ENCODE peak calls at places on chromosome 18, in seven cellular contexts. M, T, A, S, Q, G and X are unnamed samples.

GRCh38 chr18:78126106-78126505 is 853.5 kb upstream of the SALL3 start:
- DNase-seq in M (no peak), T (no peak), A (no peak), S (no peak), Q (no peak), G (no peak), X (no peak)

GRCh38 chr18:42113529-42114191 is 158.6 kb downstream of the PIK3C3 start:
- DNase-seq in M (peak; percentile 52), T (peak; percentile 53), A (no peak), S (no peak), Q (no peak), G (no peak), X (no peak)

GRCh38 chr18:22300665-22301636 is 116.8 kb downstream of the CTAGE1 start:
- DNase-seq in M (no peak), T (peak; percentile 33), A (no peak), S (no peak), Q (no peak), G (no peak), X (no peak)

GRCh38 chr18:72375628-72376027 is 168.5 kb downstream of the CBLN2 start:
- DNase-seq in M (peak; percentile 76), T (no peak), A (no peak), S (no peak), Q (no peak), G (no peak), X (no peak)

GRCh38 chr18:39359636-39360035 is 1794.0 kb upstream of the CELF4 start:
- DNase-seq in M (no peak), T (no peak), A (no peak), S (no peak), Q (no peak), G (no peak), X (no peak)

GRCh38 chr18:42517896-42518295 is 562.9 kb downstream of the PIK3C3 start:
- DNase-seq in M (peak; percentile 24), T (no peak), A (no peak), S (no peak), Q (no peak), G (no peak), X (no peak)

GRCh38 chr18:59634096-59634495 is 63.1 kb downstream of the CCBE1 start:
- DNase-seq in M (peak; percentile 40), T (peak; percentile 60), A (no peak), S (no peak), Q (no peak), G (no peak), X (no peak)

GRCh38 chr18:79935499-79935898 is 16.0 kb downstream of the SLC66A2 start:
- DNase-seq in M (no peak), T (no peak), A (peak; percentile 4), S (no peak), Q (no peak), G (peak; percentile 39), X (no peak)

GRCh38 chr18:35045121-35045520 is 3.9 kb downstream of the MAPRE2 start:
- DNase-seq in M (peak; percentile 13), T (peak; percentile 50), A (no peak), S (no peak), Q (no peak), G (no peak), X (no peak)

GRCh38 chr18:35334821-35335220 is 9.4 kb downstream of the ZNF24 start:
- DNase-seq in M (peak; percentile 83), T (peak; percentile 73), A (no peak), S (no peak), Q (no peak), G (no peak), X (no peak)

GRCh38 chr18:58105206-58105907 is 61.3 kb downstream of the NEDD4L start:
- DNase-seq in M (peak; percentile 8), T (no peak), A (no peak), S (no peak), Q (no peak), G (no peak), X (no peak)

GRCh38 chr18:58102875-58103274 is 58.8 kb downstream of the NEDD4L start:
- DNase-seq in M (no peak), T (no peak), A (no peak), S (no peak), Q (no peak), G (no peak), X (no peak)

GRCh38 chr18:58105908-58106673 is 62.1 kb downstream of the NEDD4L start:
- DNase-seq in M (peak; percentile 6), T (no peak), A (peak; percentile 27), S (no peak), Q (no peak), G (no peak), X (no peak)

GRCh38 chr18:58103339-58103930 is 59.4 kb downstream of the NEDD4L start:
- DNase-seq in M (no peak), T (no peak), A (peak; percentile 57), S (no peak), Q (no peak), G (no peak), X (no peak)

GRCh38 chr18:58104071-58104470 is 60.0 kb downstream of the NEDD4L start:
- DNase-seq in M (no peak), T (no peak), A (no peak), S (no peak), Q (no peak), G (no peak), X (no peak)
- H3K4me1 ChIP-seq in M (peaks cover 5% of the 10 kb centered on the region), T (no peaks in the 10 kb centered on the region), A (peaks cover 60% of the 10 kb centered on the region), S (no peaks in the 10 kb centered on the region), Q (peaks cover 6% of the 10 kb centered on the region), G (no peaks in the 10 kb centered on the region), X (no peaks in the 10 kb centered on the region)

DNA sequence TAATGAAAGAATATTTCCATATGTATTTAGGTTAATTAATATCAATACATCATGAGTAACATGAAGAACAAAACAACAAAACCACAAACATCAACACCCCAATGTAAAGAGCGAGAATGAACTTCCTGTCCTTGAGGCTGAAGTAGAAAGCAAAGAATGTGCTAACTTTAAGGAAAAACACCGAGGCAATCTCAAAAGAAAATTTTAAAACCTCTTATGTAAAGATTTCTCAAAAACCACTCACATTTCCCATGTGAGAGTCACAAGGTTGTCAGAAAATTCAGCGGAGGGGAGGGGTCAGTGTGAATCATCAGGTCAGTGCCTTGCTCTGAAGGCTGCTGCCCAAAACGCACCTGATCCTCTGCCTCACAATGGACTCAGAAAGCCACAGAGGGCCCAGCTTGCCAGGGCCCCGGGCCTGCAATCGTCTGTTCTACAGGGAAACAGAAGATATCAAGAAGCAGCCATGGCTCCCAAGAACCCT is 12.3 kb downstream of the NPC1 start:
- DNase-seq in M (peak; percentile 85), T (peak; percentile 77), A (no peak), S (no peak), Q (no peak), G (no peak), X (peak; percentile 14)
- H3K27ac ChIP-seq in M (no peak overlapping the region), T (peak overlapping the region; percentile 38), A (no peak overlapping the region), S (no peak overlapping the region), Q (no peak overlapping the region), G (no peak overlapping the region), X (peak overlapping the region; percentile 58)

GRCh38 chr18:2981212-2981728 is 31.7 kb downstream of the LPIN2 start:
- DNase-seq in M (peak; percentile 89), T (peak; percentile 88), A (no peak), S (no peak), Q (no peak), G (no peak), X (no peak)
- H3K4me1 ChIP-seq in M (peaks cover 41% of the 10 kb centered on the region), T (peaks cover 75% of the 10 kb centered on the region), A (peaks cover 100% of the 10 kb centered on the region), S (peaks cover 55% of the 10 kb centered on the region), Q (peaks cover 7% of the 10 kb centered on the region), G (peaks cover 18% of the 10 kb centered on the region), X (peaks cover 52% of the 10 kb centered on the region)

GRCh38 chr18:49625021-49625691 is 63.3 kb downstream of the LIPG start:
- DNase-seq in M (peak; percentile 71), T (peak; percentile 45), A (no peak), S (no peak), Q (no peak), G (no peak), X (no peak)
- H3K27ac ChIP-seq in M (no peak overlapping the region), T (no peak overlapping the region), A (no peak overlapping the region), S (no peak overlapping the region), Q (no peak overlapping the region), G (no peak overlapping the region), X (no peak overlapping the region)

GRCh38 chr18:48137354-48138208 is 207.1 kb upstream of the SMAD2 start:
- DNase-seq in M (no peak), T (no peak), A (no peak), S (no peak), Q (no peak), G (no peak), X (no peak)
- H3K4me1 ChIP-seq in M (no peaks in the 10 kb centered on the region), T (no peaks in the 10 kb centered on the region), A (peaks cover 58% of the 10 kb centered on the region), S (peaks cover 27% of the 10 kb centered on the region), Q (peaks cover 3% of the 10 kb centered on the region), G (peaks cover 13% of the 10 kb centered on the region), X (peaks cover 4% of the 10 kb centered on the region)

GRCh38 chr18:44849361-44849760 is 168.7 kb downstream of the SETBP1 start:
- DNase-seq in M (no peak), T (no peak), A (no peak), S (no peak), Q (no peak), G (no peak), X (no peak)

GRCh38 chr18:44852818-44853217 is 172.1 kb downstream of the SETBP1 start:
- DNase-seq in M (no peak), T (no peak), A (peak; percentile 16), S (no peak), Q (no peak), G (no peak), X (no peak)

GRCh38 chr18:44848931-44849330 is 168.2 kb downstream of the SETBP1 start:
- DNase-seq in M (no peak), T (no peak), A (peak; percentile 36), S (no peak), Q (no peak), G (no peak), X (no peak)

GRCh38 chr18:44852216-44852615 is 171.5 kb downstream of the SETBP1 start:
- DNase-seq in M (no peak), T (no peak), A (no peak), S (no peak), Q (no peak), G (no peak), X (no peak)

GRCh38 chr18:44851806-44852205 is 171.1 kb downstream of the SETBP1 start:
- DNase-seq in M (no peak), T (no peak), A (no peak), S (no peak), Q (no peak), G (no peak), X (no peak)
- H3K27ac ChIP-seq in M (no peak overlapping the region), T (no peak overlapping the region), A (no peak overlapping the region), S (no peak overlapping the region), Q (no peak overlapping the region), G (peak overlapping the region; percentile 78), X (no peak overlapping the region)

DNA sequence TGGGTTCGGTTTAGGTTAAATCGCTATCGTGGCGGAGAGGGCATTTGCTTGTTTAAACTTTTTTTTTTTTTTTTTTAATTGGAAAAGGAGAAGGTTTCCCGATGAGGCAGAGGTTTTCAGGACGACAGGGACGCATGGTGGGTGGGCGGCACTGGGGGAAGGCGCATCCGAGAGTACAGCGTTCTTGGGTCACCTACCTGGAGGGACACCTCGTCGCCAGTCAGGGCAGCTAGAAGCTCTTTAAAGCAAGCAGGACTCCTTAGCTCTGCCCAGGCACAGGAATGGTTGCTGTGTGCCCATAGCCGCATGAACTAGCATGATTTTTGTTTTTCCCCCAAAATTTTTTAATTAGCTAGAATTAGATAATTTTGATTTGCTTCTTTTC is 444 bp downstream of the LDLRAD4 start:
- DNase-seq in M (no peak), T (no peak), A (no peak), S (no peak), Q (no peak), G (no peak), X (no peak)
- H3K4me1 ChIP-seq in M (no peaks in the 10 kb centered on the region), T (no peaks in the 10 kb centered on the region), A (peaks cover 66% of the 10 kb centered on the region), S (peaks cover 62% of the 10 kb centered on the region), Q (peaks cover 26% of the 10 kb centered on the region), G (peaks cover 63% of the 10 kb centered on the region), X (peaks cover 8% of the 10 kb centered on the region)

GRCh38 chr18:2971741-2972552 is 41.0 kb downstream of the LPIN2 start:
- DNase-seq in M (no peak), T (peak; percentile 75), A (peak; percentile 45), S (peak; percentile 36), Q (no peak), G (peak; percentile 68), X (peak; percentile 47)
- H3K27ac ChIP-seq in M (peak overlapping the region; percentile 11), T (peak overlapping the region; percentile 71), A (peak overlapping the region; percentile 48), S (peak overlapping the region; percentile 41), Q (no peak overlapping the region), G (no peak overlapping the region), X (peak overlapping the region; percentile 72)